ENCODE peak calls at places on chromosomes 13 and 19, in nine cellular contexts. F is right cardiac atrium; Z is activated effector memory CD4-positive, alpha-beta T cell treated with Interleukin-2 at 50 U/mL for 16 hours; A is PC-3; P is stimulated activated CD4-positive, alpha-beta T cell treated with anti-CD3 and anti-CD28 coated beads, Interleukin-1b, Interleukin-23, amount 100 ng/mL, for 24 hours; Q is activated CD4-positive, CD25-positive, alpha-beta regulatory T cell; R is effector CD4-positive, alpha-beta T cell; C is left kidney; J is WTC11. Y is an unnamed sample.

GRCh38 chr13:41065098-41065497 is 3.8 kb downstream of the WBP4 start:
- DNase-seq in F (no peak), Z (no peak), A (no peak), P (no peak), Q (no peak), R (no peak), C (no peak), J (no peak), Y (no peak)

GRCh38 chr19:49601482-49602038 is 10.6 kb downstream of the PRR12 start:
- DNase-seq in F (no peak), Z (no peak), A (no peak), P (no peak), Q (no peak), R (no peak), C (no peak), J (no peak), Y (no peak)

GRCh38 chr13:80630685-80631121 is 289.8 kb upstream of the SPRY2 start:
- DNase-seq in F (no peak), Z (no peak), A (peak), P (no peak), Q (no peak), R (no peak), C (no peak), J (no peak), Y (no peak)

GRCh38 chr13:21909331-21909730 is 238.5 kb downstream of the FGF9 start:
- DNase-seq in F (no peak), Z (no peak), A (peak), P (no peak), Q (no peak), R (no peak), C (no peak), J (no peak), Y (no peak)

GRCh38 chr13:44396295-44396962 is 22.8 kb downstream of the SERP2 start:
- DNase-seq in F (no peak), Z (no peak), A (no peak), P (no peak), Q (no peak), R (no peak), C (no peak), J (no peak), Y (no peak)

GRCh38 chr19:18185538-18185937 is 7.5 kb upstream of the MPV17L2 start:
- DNase-seq in F (no peak), Z (no peak), A (no peak), P (no peak), Q (no peak), R (no peak), C (no peak), J (no peak), Y (no peak)

GRCh38 chr19:33189453-33189852 is 4.7 kb upstream of the LRP3 start:
- DNase-seq in F (no peak), Z (no peak), A (no peak), P (no peak), Q (no peak), R (no peak), C (no peak), J (no peak), Y (no peak)

GRCh38 chr19:1041835-1042685 is 2.2 kb downstream of the ABCA7 start:
- DNase-seq in F (no peak), Z (no peak), A (peak), P (no peak), Q (no peak), R (no peak), C (no peak), J (no peak), Y (no peak)

GRCh38 chr13:19982447-19983043 is 24.0 kb downstream of the ZMYM2 start:
- DNase-seq in F (no peak), Z (no peak), A (no peak), P (no peak), Q (no peak), R (no peak), C (no peak), J (no peak), Y (no peak)

GRCh38 chr19:16435238-16435911 is 36.4 kb downstream of the EPS15L1 start:
- DNase-seq in F (peak), Z (no peak), A (no peak), P (no peak), Q (no peak), R (no peak), C (peak), J (no peak), Y (no peak)

Y was measured in stimulated activated CD8-positive, alpha-beta memory T cell treated with anti-CD3 and anti-CD28 coated beads, Interleukin-7, amount 100 ng/mL, for 4 hours.